ENCODE peak calls at places on chromosomes 12 and 14, in eight cellular contexts. E, N, I, A, C, M, Y and K are unnamed samples.
A peak's percentile ranks its signal among the peaks of the same experiment; 100 is the strongest.

GRCh38 chr12:40168001-40168400 is 56.8 kb upstream of the LRRK2 start:
- DNase-seq in E (no peak), N (no peak), I (no peak), A (no peak), C (no peak), M (no peak), Y (no peak), K (no peak)

GRCh38 chr14:43789458-43789857 is 717.6 kb downstream of the FSCB start:
- DNase-seq in E (no peak), N (no peak), I (no peak), A (no peak), C (no peak), M (no peak), Y (no peak), K (no peak)

GRCh38 chr14:105839425-105840265 is 313.3 kb downstream of the TMEM121 start:
- DNase-seq in E (no peak), N (no peak), I (no peak), A (no peak), C (no peak), M (no peak), Y (no peak), K (no peak)

GRCh38 chr12:34399631-34400422 is 377.5 kb downstream of the ALG10 start:
- DNase-seq in E (no peak), N (peak; percentile 1), I (no peak), A (peak; percentile 1), C (no peak), M (no peak), Y (no peak), K (no peak)

GRCh38 chr12:127054531-127054930 is 1212.4 kb upstream of the TMEM132C start:
- DNase-seq in E (peak; percentile 52), N (no peak), I (no peak), A (no peak), C (peak; percentile 83), M (no peak), Y (peak; percentile 78), K (no peak)

GRCh38 chr14:74248036-74248435 is 8.8 kb downstream of the VSX2 start:
- DNase-seq in E (no peak), N (no peak), I (no peak), A (no peak), C (no peak), M (no peak), Y (no peak), K (no peak)

GRCh38 chr12:124663206-124663605 is 95.8 kb upstream of the NCOR2 start:
- DNase-seq in E (peak; percentile 82), N (no peak), I (no peak), A (no peak), C (no peak), M (no peak), Y (no peak), K (no peak)

GRCh38 chr14:24377660-24378059 is 9.7 kb downstream of the NFATC4 start:
- DNase-seq in E (no peak), N (peak; percentile 74), I (no peak), A (peak; percentile 35), C (no peak), M (peak; percentile 25), Y (no peak), K (no peak)

GRCh38 chr12:110093631-110094311 is 30.4 kb upstream of the IFT81 start:
- DNase-seq in E (no peak), N (peak; percentile 68), I (no peak), A (no peak), C (peak; percentile 20), M (no peak), Y (peak; percentile 27), K (no peak)

GRCh38 chr12:21815306-21816062 is 41.0 kb upstream of the KCNJ8 start:
- DNase-seq in E (peak; percentile 18), N (no peak), I (no peak), A (no peak), C (no peak), M (no peak), Y (no peak), K (no peak)

GRCh38 chr12:92145481-92145730 is 240 bp downstream of the BTG1 start:
- DNase-seq in E (no peak), N (no peak), I (no peak), A (no peak), C (no peak), M (no peak), Y (no peak), K (no peak)

GRCh38 chr14:76964695-76965094 is 63.8 kb downstream of the IRF2BPL start:
- DNase-seq in E (no peak), N (no peak), I (no peak), A (no peak), C (no peak), M (no peak), Y (no peak), K (no peak)

GRCh38 chr14:70595443-70596185 is 4.8 kb downstream of the MED6 start:
- DNase-seq in E (peak; percentile 44), N (no peak), I (no peak), A (no peak), C (peak; percentile 18), M (peak; percentile 22), Y (no peak), K (no peak)

GRCh38 chr12:110704750-110705149 is 15.8 kb upstream of the HVCN1 start:
- DNase-seq in E (no peak), N (no peak), I (peak; percentile 18), A (peak; percentile 55), C (no peak), M (peak; percentile 72), Y (no peak), K (no peak)

DNA sequence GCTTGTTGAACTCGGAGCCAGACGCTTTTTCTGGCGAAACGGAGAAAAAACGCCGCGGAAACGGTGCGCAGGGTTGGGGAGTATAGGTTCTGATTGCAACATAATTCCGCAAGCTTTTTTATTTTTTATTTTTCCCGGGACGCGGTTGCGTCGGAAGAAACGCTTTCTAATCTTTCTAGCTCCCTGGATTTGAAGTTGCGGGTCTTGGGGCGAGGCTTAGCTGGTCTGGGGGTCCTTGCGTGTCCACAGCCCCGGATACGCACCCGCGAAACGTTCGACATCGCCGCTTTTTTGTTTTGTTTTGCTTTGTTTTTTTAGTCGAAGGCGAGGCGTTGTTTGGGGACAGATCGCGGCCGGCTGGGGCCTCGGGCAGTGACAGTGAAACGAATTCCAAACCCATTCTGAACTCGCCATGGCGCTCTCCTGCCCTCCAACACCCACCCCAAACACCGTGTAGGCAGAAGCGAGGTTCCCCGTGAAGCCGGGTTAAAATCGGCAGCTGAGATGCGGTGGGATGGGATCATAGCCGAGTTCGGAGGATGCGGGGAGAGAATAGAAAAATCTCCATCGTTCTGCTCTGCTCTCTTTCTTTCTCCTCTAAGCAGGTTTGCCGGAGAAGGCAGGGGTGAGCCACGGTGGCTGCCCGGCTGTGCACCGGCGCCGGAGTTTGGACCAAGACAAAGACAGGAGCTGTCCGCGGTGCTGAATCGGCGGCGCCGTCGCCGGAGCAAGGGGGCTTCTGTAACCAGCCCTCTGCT is 8.1 kb upstream of the LHX5 start:
- DNase-seq in E (peak; percentile 62), N (peak; percentile 73), I (peak; percentile 94), A (peak; percentile 78), C (peak; percentile 39), M (peak; percentile 92), Y (peak; percentile 15), K (no peak)
- TF ChIP-seq EZH2 in E (peak; percentile 81), N (peak; percentile 88), I (no peak), A (peak; percentile 94), C (peak; percentile 92), M (peak; percentile 85), Y (peak; percentile 76), K (peak; percentile 94)

GRCh38 chr14:60654303-60654925 is 5.1 kb upstream of the SIX1 start:
- DNase-seq in E (peak; percentile 68), N (no peak), I (peak; percentile 16), A (peak; percentile 10), C (peak; percentile 42), M (no peak), Y (no peak), K (no peak)

GRCh38 chr14:60651936-60652673 is 2.8 kb upstream of the SIX1 start:
- DNase-seq in E (peak; percentile 39), N (no peak), I (peak; percentile 60), A (peak; percentile 23), C (no peak), M (peak; percentile 71), Y (no peak), K (no peak)

GRCh38 chr14:60652674-60653387 is 3.6 kb upstream of the SIX1 start:
- DNase-seq in E (no peak), N (no peak), I (peak; percentile 53), A (no peak), C (no peak), M (peak; percentile 48), Y (no peak), K (no peak)

GRCh38 chr14:60653709-60654161 is 4.5 kb upstream of the SIX1 start:
- DNase-seq in E (no peak), N (no peak), I (peak; percentile 16), A (no peak), C (no peak), M (peak; percentile 65), Y (no peak), K (no peak)

DNA sequence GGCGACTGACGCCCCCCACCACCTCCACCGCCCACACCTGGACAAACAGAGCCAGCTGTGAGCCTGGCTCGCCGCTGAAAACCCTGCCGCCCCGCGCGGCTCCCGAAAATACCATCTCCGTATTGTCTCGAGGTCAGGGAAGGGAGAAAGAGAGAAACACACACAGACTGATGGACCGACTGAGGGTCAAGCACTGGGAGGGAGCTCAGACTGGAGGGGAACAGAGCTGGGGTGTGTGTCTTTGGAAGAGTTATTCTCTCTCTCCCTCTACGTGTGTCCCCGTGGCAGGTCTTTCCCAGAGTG is 4.1 kb upstream of the SIX1 start:
- DNase-seq in E (no peak), N (no peak), I (peak; percentile 64), A (no peak), C (no peak), M (peak; percentile 59), Y (no peak), K (no peak)
- TF ChIP-seq EZH2 in E (no peak), N (no peak), I (no peak), A (peak; percentile 83), C (no peak), M (peak; percentile 64), Y (peak; percentile 84), K (no peak)

GRCh38 chr12:20369164-20370000 is 1.0 kb downstream of the PDE3A start:
- DNase-seq in E (peak; percentile 65), N (no peak), I (peak; percentile 77), A (peak; percentile 81), C (peak; percentile 76), M (peak; percentile 79), Y (peak; percentile 62), K (no peak)
- TF ChIP-seq EZH2 in E (no peak), N (no peak), I (no peak), A (no peak), C (no peak), M (no peak), Y (no peak), K (no peak)

GRCh38 chr14:104135904-104136471 is 2.4 kb upstream of the KIF26A start:
- DNase-seq in E (no peak), N (no peak), I (peak; percentile 75), A (no peak), C (no peak), M (no peak), Y (no peak), K (no peak)

GRCh38 chr14:104136472-104137296 is 1.7 kb upstream of the KIF26A start:
- DNase-seq in E (no peak), N (no peak), I (peak; percentile 55), A (no peak), C (no peak), M (no peak), Y (no peak), K (no peak)

GRCh38 chr14:104138098-104138890 is at the start of gene KIF26A:
- DNase-seq in E (no peak), N (no peak), I (peak; percentile 90), A (peak; percentile 72), C (no peak), M (peak; percentile 75), Y (no peak), K (no peak)

GRCh38 chr14:104138891-104139459 is 588 bp downstream of the KIF26A start:
- DNase-seq in E (no peak), N (no peak), I (peak; percentile 47), A (no peak), C (no peak), M (no peak), Y (no peak), K (no peak)

GRCh38 chr14:104137297-104138097 is 890 bp upstream of the KIF26A start:
- DNase-seq in E (peak; percentile 64), N (peak; percentile 32), I (peak; percentile 92), A (peak; percentile 85), C (peak; percentile 6), M (peak; percentile 81), Y (no peak), K (no peak)
- TF ChIP-seq EZH2 in E (peak; percentile 30), N (no peak), I (peak; percentile 16), A (no peak), C (no peak), M (peak; percentile 9), Y (no peak), K (no peak)